ENCODE peak calls at places on chromosomes 6 and 20, in six cellular contexts. H, Z, Q, T, B and K are unnamed samples.

GRCh38 chr6:148231572-148231971 is 111.1 kb upstream of the SASH1 start:
- DNase-seq in Z (no peak), T (no peak), H (peak), B (peak), Q (no peak), K (no peak)

GRCh38 chr6:82033631-82034211 is 213.8 kb downstream of the IBTK start:
- DNase-seq in H (no peak), Z (no peak), B (no peak), Q (no peak), T (no peak), K (no peak)

GRCh38 chr6:157791461-157791860 is 31.6 kb upstream of the SNX9 start:
- DNase-seq in H (no peak), Q (no peak), Z (no peak), T (no peak), B (no peak), K (no peak)

GRCh38 chr6:125014157-125014957 is 52.1 kb downstream of the RNF217 start:
- DNase-seq in Z (no peak), H (peak), Q (no peak), B (peak), T (no peak), K (no peak)

GRCh38 chr20:2740702-2741101 is 48.1 kb downstream of the EBF4 start:
- DNase-seq in H (no peak), B (no peak), Q (no peak), T (no peak), Z (no peak), K (no peak)

GRCh38 chr20:63497138-63497945 is 1.5 kb downstream of the EEF1A2 start:
- DNase-seq in Q (peak), H (no peak), B (no peak), Z (no peak), T (no peak), K (no peak)

GRCh38 chr6:101776919-101777350 is 383.4 kb downstream of the GRIK2 start:
- DNase-seq in B (no peak), Z (no peak), T (no peak), H (no peak), Q (no peak), K (no peak)

GRCh38 chr6:4296552-4296951 is 161.2 kb upstream of the ECI2 start:
- DNase-seq in B (no peak), T (no peak), Q (peak), Z (no peak), H (no peak), K (no peak)

GRCh38 chr6:47405273-47405672 is 72.3 kb upstream of the CD2AP start:
- DNase-seq in T (no peak), B (peak), Z (no peak), H (no peak), Q (no peak), K (no peak)

GRCh38 chr6:118739976-118740771 is 88.8 kb upstream of the CEP85L start:
- DNase-seq in Q (no peak), T (no peak), Z (no peak), H (peak), B (peak), K (no peak)

GRCh38 chr6:81997091-81997926 is 244.8 kb upstream of the TENT5A start:
- DNase-seq in Q (no peak), T (no peak), H (peak), Z (no peak), B (peak), K (no peak)

GRCh38 chr6:139161169-139161568 is 26.3 kb downstream of the HECA start:
- DNase-seq in B (peak), Q (no peak), T (peak), Z (no peak), H (peak), K (peak)

GRCh38 chr6:29142349-29142748 is 28.4 kb upstream of the OR2J2 start:
- DNase-seq in Q (no peak), B (no peak), T (no peak), H (peak), Z (no peak), K (no peak)

GRCh38 chr6:154302111-154302752 is 54.4 kb downstream of the IPCEF1 start:
- DNase-seq in B (peak), Z (peak), T (peak), H (peak), Q (no peak), K (no peak)

GRCh38 chr6:10582774-10583508 is 61.8 kb downstream of the GCNT2 start:
- DNase-seq in T (no peak), Q (no peak), Z (no peak), H (no peak), B (no peak), K (no peak)

GRCh38 chr20:3420211-3420707 is 12.8 kb upstream of the DNAAF9 start:
- DNase-seq in H (peak), Q (no peak), B (peak), Z (peak), T (peak), K (peak)

GRCh38 chr20:10236540-10237533 is 18.2 kb downstream of the SNAP25 start:
- DNase-seq in B (no peak), Q (peak), H (no peak), Z (no peak), T (no peak), K (no peak)

GRCh38 chr6:85864453-85865401 is 222.0 kb upstream of the SYNCRIP start:
- DNase-seq in T (no peak), H (peak), Q (no peak), Z (no peak), B (peak), K (no peak)

GRCh38 chr6:110999634-111000270 is 17.9 kb downstream of the RPF2 start:
- DNase-seq in H (peak), T (no peak), Q (no peak), Z (no peak), B (peak), K (no peak)

GRCh38 chr20:460707-461106 is 1.6 kb downstream of the TBC1D20 start:
- DNase-seq in Z (no peak), B (no peak), H (peak), T (no peak), Q (no peak), K (no peak)

GRCh38 chr6:20217900-20218299 is 5.6 kb upstream of the MBOAT1 start:
- DNase-seq in H (no peak), Z (no peak), T (no peak), B (no peak), Q (no peak), K (no peak)

GRCh38 chr6:73803562-73804221 is 107.7 kb downstream of the CD109 start:
- DNase-seq in Q (peak), H (peak), Z (no peak), B (peak), T (peak), K (no peak)

GRCh38 chr20:49976542-49976941 is 6.2 kb upstream of the SNAI1 start:
- DNase-seq in T (no peak), H (peak), Q (no peak), Z (no peak), B (peak), K (no peak)

GRCh38 chr6:119147101-119148053 is 68.9 kb upstream of the FAM184A start:
- DNase-seq in T (peak), Q (no peak), H (peak), Z (peak), B (peak), K (no peak)

GRCh38 chr6:70668499-70668812 is 773 bp downstream of the SMAP1 start:
- DNase-seq in H (peak), B (no peak), Q (no peak), T (no peak), Z (no peak), K (peak)

GRCh38 chr20:33650753-33651561 is 11.2 kb upstream of the C20orf144 start:
- DNase-seq in H (no peak), Q (no peak), Z (no peak), T (no peak), B (no peak), K (no peak)

GRCh38 chr6:136077834-136078576 is 172.1 kb downstream of the MTFR2 start:
- DNase-seq in B (peak), Q (no peak), H (peak), Z (no peak), T (no peak), K (no peak)

GRCh38 chr6:169048185-169048584 is 205.5 kb downstream of the THBS2 start:
- DNase-seq in Q (no peak), H (no peak), Z (no peak), T (no peak), B (no peak), K (no peak)

GRCh38 chr6:152295346-152295745 is 341.8 kb downstream of the SYNE1 start:
- DNase-seq in Z (no peak), Q (no peak), B (peak), H (peak), T (no peak), K (no peak)

GRCh38 chr6:52390361-52390727 is 28.4 kb downstream of the PAQR8 start:
- DNase-seq in B (peak), Z (peak), H (peak), Q (no peak), T (peak), K (peak)

GRCh38 chr6:332671-333070 is 40.4 kb downstream of the DUSP22 start:
- DNase-seq in B (no peak), Q (no peak), H (no peak), T (no peak), Z (no peak), K (no peak)

GRCh38 chr6:79453558-79454042 is 83.6 kb downstream of the LCA5 start:
- DNase-seq in Z (no peak), T (no peak), H (no peak), B (peak), Q (no peak), K (no peak)

GRCh38 chr6:82097676-82098075 is 149.9 kb downstream of the IBTK start:
- DNase-seq in T (no peak), B (no peak), Z (no peak), H (no peak), Q (no peak), K (no peak)

GRCh38 chr20:36339646-36340592 is 33.8 kb downstream of the DLGAP4 start:
- DNase-seq in Q (no peak), H (no peak), B (no peak), Z (no peak), T (peak), K (no peak)

GRCh38 chr6:136991614-136992013 is 53.2 kb downstream of the IL20RA start:
- DNase-seq in Z (no peak), B (no peak), Q (no peak), T (no peak), H (no peak), K (no peak)

GRCh38 chr20:58084966-58085365 is 143.5 kb downstream of the ANKRD60 start:
- DNase-seq in T (no peak), Q (no peak), H (no peak), B (peak), Z (no peak), K (no peak)

GRCh38 chr6:154070657-154071056 is 31.6 kb downstream of the OPRM1 start:
- DNase-seq in B (peak), H (no peak), T (no peak), Q (no peak), Z (no peak), K (no peak)